ENCODE peak calls at places on chromosomes 3 and 15, in seven cellular contexts. O is GM06990, U is NCI-H2081, T is sigmoid colon, J is osteocyte, I is renal cortical epithelial cell, R is GM23248. L is an unnamed sample.

GRCh38 chr3:39154323-39155021 is 1.1 kb upstream of the CSRNP1 start:
- DNase-seq in I (peak), J (no peak), U (no peak), T (peak), O (no peak), R (peak), L (no peak)

GRCh38 chr3:11560746-11561145 is 83.0 kb downstream of the VGLL4 start:
- DNase-seq in J (no peak), O (no peak), U (no peak), T (no peak), R (no peak), I (no peak), L (no peak)

GRCh38 chr15:100635406-100636071 is 33.1 kb downstream of the ASB7 start:
- DNase-seq in R (no peak), O (no peak), U (no peak), T (no peak), J (no peak), I (peak), L (no peak)

GRCh38 chr3:71710906-71711494 is 14.2 kb downstream of the EIF4E3 start:
- DNase-seq in T (no peak), J (no peak), U (peak), O (no peak), R (peak), I (peak), L (peak)

GRCh38 chr3:169232863-169233262 is 430.6 kb downstream of the MECOM start:
- DNase-seq in U (peak), J (no peak), T (no peak), O (no peak), R (peak), I (peak), L (no peak)

GRCh38 chr15:59688383-59688887 is 685 bp downstream of the BNIP2 start:
- DNase-seq in U (peak), J (no peak), T (peak), I (peak), R (peak), O (no peak), L (peak)

GRCh38 chr15:31269961-31270575 is 56.6 kb upstream of the KLF13 start:
- DNase-seq in I (no peak), U (no peak), R (no peak), O (no peak), T (peak), J (no peak), L (no peak)

GRCh38 chr15:83283813-83284562 is 476 bp downstream of the BNC1 start:
- DNase-seq in I (no peak), O (no peak), R (peak), T (no peak), J (no peak), U (no peak), L (no peak)

GRCh38 chr3:172591876-172592771 is 68.9 kb upstream of the TNFSF10 start:
- DNase-seq in T (no peak), J (no peak), O (peak), I (peak), R (no peak), U (no peak), L (no peak)

GRCh38 chr15:20645956-20646355 is 104.4 kb upstream of the GOLGA6L6 start:
- DNase-seq in T (peak), U (no peak), R (peak), O (no peak), I (no peak), J (no peak), L (no peak)

GRCh38 chr15:67472957-67473356 is 48.0 kb upstream of the C15orf61 start:
- DNase-seq in O (no peak), J (no peak), T (no peak), I (peak), R (peak), U (no peak), L (no peak)

GRCh38 chr15:32908135-32908801 is 190.5 kb downstream of the GREM1 start:
- DNase-seq in O (peak), I (peak), U (no peak), R (no peak), T (no peak), J (no peak), L (peak)

GRCh38 chr3:160193644-160194192 is 31.5 kb upstream of the C3orf80 start:
- DNase-seq in U (no peak), T (no peak), R (no peak), I (no peak), O (no peak), J (peak), L (no peak)

GRCh38 chr3:57815034-57815433 is 58.9 kb downstream of the SLMAP start:
- DNase-seq in I (no peak), J (no peak), R (no peak), U (no peak), T (no peak), O (no peak), L (no peak)

GRCh38 chr3:123842711-123843110 is 41.4 kb downstream of the MYLK start:
- DNase-seq in R (no peak), O (no peak), U (no peak), I (no peak), T (no peak), J (no peak), L (no peak)

GRCh38 chr15:59436774-59437472 is 1.1 kb upstream of the FAM81A start:
- DNase-seq in U (peak), T (peak), J (peak), O (no peak), I (no peak), R (peak), L (no peak)

GRCh38 chr15:90883971-90884718 is at the start of gene FES:
- DNase-seq in U (no peak), I (no peak), T (peak), O (peak), J (no peak), R (peak), L (no peak)

GRCh38 chr3:4988815-4989648 is 9.8 kb downstream of the BHLHE40 start:
- DNase-seq in T (peak), U (no peak), J (no peak), O (no peak), R (peak), I (peak), L (no peak)

GRCh38 chr3:30273304-30274072 is 332.9 kb upstream of the TGFBR2 start:
- DNase-seq in R (peak), T (no peak), U (no peak), O (no peak), I (peak), J (no peak), L (no peak)

L was measured in fibroblast of the conjunctiva.